ENCODE peak calls at places on chromosomes 12 and 14, in five cellular contexts. W is AG04449, B is NCI-H1694 treated with DMSO at 0.1 percent for 48 hours, X is iPS-NIHi11, H is stomach. R is an unnamed sample.

GRCh38 chr14:104169765-104170113 is 31.4 kb downstream of the KIF26A start:
- DNase-seq in W (no peak), B (no peak), X (no peak), H (no peak), R (no peak)

GRCh38 chr12:118334939-118335567 is 37.7 kb downstream of the TAOK3 start:
- DNase-seq in W (no peak), B (no peak), X (no peak), H (no peak), R (no peak)

GRCh38 chr14:104390941-104391901 is 188.3 kb upstream of the C14orf180 start:
- DNase-seq in W (no peak), B (peak; percentile 84), X (no peak), H (peak; percentile 22), R (peak; percentile 17)

GRCh38 chr14:55607386-55607785 is 27.4 kb downstream of the KTN1 start:
- DNase-seq in W (no peak), B (no peak), X (no peak), H (no peak), R (no peak)

GRCh38 chr14:105883066-105884005 is 357.0 kb downstream of the TMEM121 start:
- DNase-seq in W (no peak), B (no peak), X (no peak), H (peak; percentile 17), R (no peak)

GRCh38 chr12:47838286-47838931 is 18.7 kb upstream of the HDAC7 start:
- DNase-seq in W (no peak), B (peak; percentile 15), X (peak; percentile 75), H (no peak), R (no peak)

GRCh38 chr12:64680235-64680634 is 69.9 kb downstream of the RASSF3 start:
- DNase-seq in W (no peak), B (no peak), X (no peak), H (no peak), R (peak; percentile 65)

GRCh38 chr12:113837528-113838296 is 128.4 kb downstream of the RBM19 start:
- DNase-seq in W (no peak), B (no peak), X (no peak), H (no peak), R (no peak)

GRCh38 chr14:89349196-89350008 is 67.6 kb downstream of the FOXN3 start:
- DNase-seq in W (no peak), B (peak; percentile 99), X (peak; percentile 76), H (peak; percentile 52), R (peak; percentile 44)

GRCh38 chr12:54054442-54055332 is 1.1 kb downstream of the HOXC4 start:
- DNase-seq in W (no peak), B (no peak), X (no peak), H (no peak), R (no peak)

GRCh38 chr12:93571360-93571853 is 1.1 kb upstream of the SOCS2 start:
- DNase-seq in W (no peak), B (peak; percentile 42), X (peak; percentile 73), H (peak; percentile 66), R (peak; percentile 87)

GRCh38 chr12:46534442-46534841 is 161.9 kb upstream of the SLC38A2 start:
- DNase-seq in W (no peak), B (no peak), X (no peak), H (no peak), R (no peak)

GRCh38 chr14:88323520-88324199 is 591 bp upstream of the KCNK10 start:
- DNase-seq in W (no peak), B (peak; percentile 62), X (peak; percentile 77), H (no peak), R (no peak)

GRCh38 chr12:124420041-124420765 is 125.3 kb downstream of the RFLNA start:
- DNase-seq in W (no peak), B (no peak), X (no peak), H (no peak), R (no peak)

GRCh38 chr12:101891462-101891971 is 14.1 kb downstream of the DRAM1 start:
- DNase-seq in W (peak; percentile 82), B (no peak), X (no peak), H (peak; percentile 71), R (peak; percentile 52)

GRCh38 chr14:22476005-22476751 is 112.8 kb downstream of the DAD1 start:
- DNase-seq in W (no peak), B (no peak), X (no peak), H (no peak), R (no peak)

GRCh38 chr12:50394469-50395029 is 1.9 kb downstream of the FAM186A start:
- DNase-seq in W (no peak), B (no peak), X (no peak), H (no peak), R (no peak)

GRCh38 chr14:99573000-99573330 is 31.0 kb downstream of the CCDC85C start:
- DNase-seq in W (no peak), B (no peak), X (no peak), H (no peak), R (no peak)

GRCh38 chr12:31005944-31006361 is 67.7 kb upstream of the DDX11 start:
- DNase-seq in W (peak; percentile 24), B (no peak), X (no peak), H (no peak), R (no peak)

GRCh38 chr12:62285284-62285683 is 25.1 kb downstream of the USP15 start:
- DNase-seq in W (no peak), B (no peak), X (no peak), H (no peak), R (no peak)

GRCh38 chr14:36281309-36281708 is 39.1 kb downstream of the MBIP start:
- DNase-seq in W (no peak), B (no peak), X (no peak), H (no peak), R (no peak)

R was measured in colonic mucosa.